ENCODE peak calls at places on chromosomes 3 and 15, in seven cellular contexts. E is HCT116, F is hepatocyte, Q is GM23248, O is PC-3, W is GM23338, B is MM.1S. K is an unnamed sample.

GRCh38 chr3:42518800-42519567 is 16.5 kb downstream of the VIPR1 start:
- DNase-seq in E (no peak), F (no peak), Q (no peak), O (no peak), W (peak), B (no peak), K (peak)

GRCh38 chr15:42071717-42072116 is 22.6 kb downstream of the PLA2G4D start:
- DNase-seq in E (no peak), F (no peak), Q (no peak), O (no peak), W (no peak), B (no peak), K (no peak)

GRCh38 chr15:76195506-76196285 is 115.6 kb downstream of the ETFA start:
- DNase-seq in E (no peak), F (no peak), Q (no peak), O (no peak), W (no peak), B (no peak), K (no peak)

GRCh38 chr3:163919154-163919553 is 1159.1 kb downstream of the SI start:
- DNase-seq in E (no peak), F (no peak), Q (no peak), O (no peak), W (no peak), B (no peak), K (no peak)

GRCh38 chr3:176428552-176428951 is 768.7 kb downstream of the TBL1XR1 start:
- DNase-seq in E (no peak), F (no peak), Q (no peak), O (no peak), W (peak), B (no peak), K (peak)

GRCh38 chr3:34859741-34860140 is 779.6 kb upstream of the ARPP21 start:
- DNase-seq in E (no peak), F (no peak), Q (no peak), O (no peak), W (no peak), B (no peak), K (no peak)

GRCh38 chr15:64897345-64897985 is 14.2 kb upstream of the ANKDD1A start:
- DNase-seq in E (no peak), F (peak), Q (peak), O (peak), W (no peak), B (no peak), K (no peak)

GRCh38 chr3:52477076-52477895 is 17.9 kb upstream of the STAB1 start:
- DNase-seq in E (no peak), F (no peak), Q (no peak), O (no peak), W (no peak), B (no peak), K (no peak)

GRCh38 chr3:189727898-189728297 is 96.7 kb downstream of the TP63 start:
- DNase-seq in E (no peak), F (no peak), Q (peak), O (peak), W (no peak), B (no peak), K (no peak)

GRCh38 chr15:36642311-36642710 is 62.9 kb downstream of the CDIN1 start:
- DNase-seq in E (no peak), F (no peak), Q (no peak), O (no peak), W (no peak), B (no peak), K (no peak)

GRCh38 chr3:112017081-112017480 is 17.5 kb upstream of the TMPRSS7 start:
- DNase-seq in E (no peak), F (no peak), Q (peak), O (no peak), W (no peak), B (no peak), K (no peak)

GRCh38 chr3:24608701-24609387 is 114.2 kb upstream of the THRB start:
- DNase-seq in E (no peak), F (no peak), Q (peak), O (no peak), W (no peak), B (no peak), K (no peak)

GRCh38 chr3:78846688-78847087 is 921.1 kb downstream of the ROBO1 start:
- DNase-seq in E (no peak), F (peak), Q (peak), O (peak), W (no peak), B (no peak), K (no peak)

GRCh38 chr3:190361791-190362190 is 26.2 kb upstream of the CLDN16 start:
- DNase-seq in E (no peak), F (no peak), Q (no peak), O (no peak), W (no peak), B (no peak), K (no peak)

GRCh38 chr3:71560665-71561064 is 22.9 kb downstream of the FOXP1 start:
- DNase-seq in E (no peak), F (no peak), Q (no peak), O (peak), W (no peak), B (no peak), K (no peak)

GRCh38 chr3:55488398-55489055 is 1.4 kb upstream of the WNT5A start:
- DNase-seq in E (no peak), F (peak), Q (peak), O (peak), W (peak), B (peak), K (peak)
- TF ChIP-seq EZH2 in E (no peak), F (no peak), Q (no peak), O (no peak), W (peak), B (no peak), K (no peak)

DNA sequence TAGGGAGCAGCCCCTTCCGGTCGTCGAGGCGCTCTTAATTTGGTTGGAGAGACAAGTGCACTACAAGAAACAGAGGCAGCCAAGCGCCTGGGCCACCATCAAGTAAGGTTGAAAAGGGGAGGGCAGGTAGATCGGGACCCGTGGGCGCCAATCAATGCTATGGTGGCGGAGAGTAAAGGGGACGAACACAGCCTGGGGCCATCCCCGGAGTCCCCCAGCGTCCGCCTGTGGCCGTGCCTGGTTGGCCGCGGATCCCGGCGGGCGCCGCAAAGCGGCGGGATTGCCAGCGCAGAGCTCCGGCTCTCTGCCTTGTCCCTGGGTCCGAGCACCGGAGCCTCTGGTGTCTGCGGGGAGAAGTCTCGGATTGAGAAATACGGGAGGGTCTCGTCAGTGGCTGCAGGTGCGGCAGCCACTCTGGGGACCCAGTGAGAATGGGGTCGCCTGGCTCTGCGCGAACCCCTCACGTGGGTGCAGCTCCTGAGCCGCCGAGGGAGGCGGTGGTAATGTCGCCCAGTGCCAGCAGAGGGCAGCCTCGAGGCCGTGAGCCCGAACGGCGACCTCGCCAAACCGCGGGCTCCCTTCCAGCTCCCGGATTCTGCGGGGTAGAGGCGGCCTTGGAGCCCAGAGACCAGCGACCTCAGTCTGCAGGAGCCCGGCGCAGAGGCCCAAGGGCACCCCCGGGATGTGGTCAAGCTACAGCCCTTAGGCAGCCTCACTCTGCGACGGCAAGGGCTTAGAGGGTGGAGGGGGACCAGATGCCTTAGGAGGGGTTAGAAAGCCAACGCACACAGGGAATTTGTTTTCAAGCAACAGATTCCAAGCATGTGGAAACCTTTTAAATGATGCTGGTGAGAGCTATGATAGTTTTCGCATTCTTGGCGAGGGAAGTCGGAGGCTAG is 10.8 kb downstream of the FOXL2 start:
- DNase-seq in E (peak), F (peak), Q (peak), O (peak), W (peak), B (peak), K (peak)
- TF ChIP-seq EZH2phosphoT487 in E (no peak), F (peak), Q (no peak), O (no peak), W (no peak), B (no peak), K (peak)

GRCh38 chr3:119643094-119643493 is 17.3 kb downstream of the POPDC2 start:
- DNase-seq in E (no peak), F (no peak), Q (peak), O (peak), W (no peak), B (peak), K (peak)

GRCh38 chr3:119644481-119644880 is 15.9 kb downstream of the POPDC2 start:
- DNase-seq in E (no peak), F (no peak), Q (no peak), O (no peak), W (no peak), B (no peak), K (no peak)

GRCh38 chr3:119641416-119641815 is 19.0 kb downstream of the POPDC2 start:
- DNase-seq in E (no peak), F (no peak), Q (no peak), O (no peak), W (no peak), B (no peak), K (no peak)

GRCh38 chr3:119645813-119646212 is 14.6 kb downstream of the POPDC2 start:
- DNase-seq in E (no peak), F (no peak), Q (no peak), O (no peak), W (no peak), B (no peak), K (no peak)

GRCh38 chr3:119643528-119643927 is 16.9 kb downstream of the POPDC2 start:
- DNase-seq in E (peak), F (no peak), Q (peak), O (peak), W (no peak), B (no peak), K (no peak)
- H3K4me2 ChIP-seq in E (peak), F (no peak), Q (peak), O (peak), W (no peak), B (no peak), K (no peak)

DNA sequence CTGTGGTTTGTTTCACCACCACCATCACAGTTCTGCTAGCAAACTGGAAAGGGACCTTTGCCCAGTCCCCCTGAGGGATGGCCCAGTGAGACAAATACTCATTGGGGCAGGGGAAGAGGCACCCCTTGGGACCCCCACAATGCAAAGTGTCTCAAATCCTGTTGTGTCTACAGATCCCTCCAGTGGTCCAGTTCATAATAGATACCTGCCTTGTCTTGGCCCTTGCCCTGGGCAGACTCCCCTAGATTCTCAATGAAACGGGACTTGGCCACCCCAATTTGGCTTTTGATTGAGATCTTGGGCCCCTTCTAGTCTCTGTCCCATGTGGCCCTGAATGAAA is 43.8 kb upstream of the RAB6B start:
- DNase-seq in E (no peak), F (no peak), Q (no peak), O (no peak), W (no peak), B (no peak), K (no peak)
- TF ChIP-seq EZH2 in E (no peak), F (no peak), Q (no peak), O (no peak), W (no peak), B (no peak), K (no peak)

DNA sequence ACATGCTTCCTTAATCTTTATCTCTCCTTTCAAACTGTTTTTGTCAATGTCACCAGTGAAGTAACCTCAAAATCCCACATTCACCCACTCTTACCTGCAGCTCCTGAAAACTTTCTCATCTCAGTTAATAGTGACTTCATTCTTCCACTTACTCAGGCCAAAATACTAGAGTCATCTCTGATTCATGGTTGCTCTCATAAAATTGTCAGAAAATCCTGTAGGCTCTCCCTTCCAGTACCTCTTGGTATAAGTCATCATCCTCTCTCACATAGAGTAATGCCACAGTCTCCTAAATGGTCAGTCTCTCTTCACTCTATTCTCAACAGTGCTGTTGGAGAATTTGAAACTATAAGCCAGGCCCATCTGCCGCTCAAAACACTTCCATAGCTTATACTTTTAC is 34.9 kb upstream of the POU1F1 start:
- DNase-seq in E (no peak), F (no peak), Q (peak), O (peak), W (no peak), B (no peak), K (no peak)
- TF ChIP-seq EZH2phosphoT487 in E (no peak), F (no peak), Q (no peak), O (no peak), W (no peak), B (no peak), K (no peak)

DNA sequence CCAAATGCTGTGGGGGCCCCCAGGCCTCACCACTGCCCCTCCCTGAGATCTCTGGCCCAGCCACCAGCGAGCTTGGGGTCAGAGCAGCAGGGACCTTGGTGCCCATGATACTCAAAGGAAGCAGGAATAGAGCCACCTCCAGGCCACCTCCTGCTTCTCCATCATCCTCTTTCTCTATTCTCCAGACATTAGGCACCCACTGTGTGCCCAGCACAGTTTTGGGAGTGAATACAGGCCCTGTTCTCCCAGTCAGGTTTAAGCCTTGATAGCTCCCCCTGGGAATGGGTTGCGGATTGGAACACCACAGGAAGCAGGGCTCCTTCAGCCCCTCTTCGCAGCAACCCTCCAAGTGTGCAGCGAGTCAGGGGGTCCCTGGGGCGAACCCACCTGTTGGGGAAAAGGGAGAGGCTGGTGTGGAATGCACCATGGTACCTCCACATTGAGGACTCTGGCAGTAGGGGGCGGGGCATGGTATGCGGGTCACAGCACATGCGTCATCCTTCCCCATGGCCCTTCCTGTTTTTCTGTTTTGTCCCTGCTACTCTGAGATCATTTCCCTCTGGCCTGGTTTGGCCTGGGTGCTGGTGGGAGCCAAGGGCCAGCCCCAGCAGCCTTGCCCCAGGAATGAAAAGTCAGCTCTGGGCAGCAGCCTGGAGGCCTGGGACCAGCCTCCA is 14.2 kb upstream of the SEMA3B start:
- DNase-seq in E (no peak), F (no peak), Q (peak), O (no peak), W (peak), B (no peak), K (no peak)
- H3K4me2 ChIP-seq in E (no peak), F (no peak), Q (no peak), O (no peak), W (no peak), B (no peak), K (no peak)

DNA sequence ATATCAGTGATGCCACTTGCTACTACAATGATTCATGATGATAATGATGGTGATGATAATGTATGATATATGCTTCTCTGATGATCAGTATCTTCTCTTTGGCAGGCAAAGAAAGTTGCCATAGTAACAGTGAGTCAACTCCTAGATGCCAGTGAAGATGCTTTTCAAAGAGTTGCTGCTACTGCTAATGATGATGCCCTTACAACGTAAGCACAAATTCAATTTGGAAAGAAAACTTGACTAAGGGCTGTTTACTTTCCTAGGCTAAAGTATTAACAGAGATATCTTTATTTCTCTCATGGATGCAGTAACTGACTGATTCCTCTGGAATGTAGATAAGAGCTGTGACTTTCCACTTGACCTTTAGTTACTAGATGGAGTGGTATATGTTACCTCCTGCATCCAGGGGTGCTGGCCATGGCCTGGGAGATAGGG is 27.8 kb downstream of the ADGRG7 start:
- DNase-seq in E (no peak), F (peak), Q (peak), O (no peak), W (no peak), B (no peak), K (no peak)
- TF ChIP-seq EZH2 in E (no peak), F (no peak), Q (no peak), O (no peak), W (no peak), B (no peak), K (no peak)

DNA sequence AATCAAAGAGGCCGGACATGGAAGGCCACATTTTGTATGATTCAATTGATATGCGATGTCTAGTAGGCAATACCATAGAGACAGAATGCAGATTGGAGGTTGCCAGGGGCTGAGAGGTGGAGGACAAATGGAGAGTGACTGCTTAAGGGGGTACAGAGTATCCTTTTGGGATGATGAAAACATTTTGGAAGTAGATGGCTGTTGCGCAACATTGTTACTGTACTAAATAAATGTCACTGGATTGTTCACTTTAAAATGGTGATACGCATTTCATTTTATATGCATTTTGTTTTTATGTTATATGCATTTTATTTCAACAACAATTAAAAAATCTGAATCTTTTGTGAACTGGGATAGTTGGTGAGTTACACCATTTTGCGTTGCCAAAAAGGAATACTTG is 99.7 kb upstream of the AGBL1 start:
- DNase-seq in E (no peak), F (no peak), Q (no peak), O (no peak), W (no peak), B (no peak), K (no peak)
- TF ChIP-seq EZH2phosphoT487 in E (no peak), F (no peak), Q (no peak), O (no peak), W (no peak), B (no peak), K (no peak)

GRCh38 chr15:60520825-60521368 is 42.0 kb upstream of the ICE2 start:
- DNase-seq in E (peak), F (peak), Q (peak), O (peak), W (peak), B (peak), K (peak)

GRCh38 chr15:60525640-60526039 is 46.7 kb upstream of the ICE2 start:
- DNase-seq in E (no peak), F (no peak), Q (no peak), O (no peak), W (no peak), B (no peak), K (no peak)

GRCh38 chr15:60520041-60520824 is 41.3 kb upstream of the ICE2 start:
- DNase-seq in E (peak), F (no peak), Q (peak), O (peak), W (peak), B (no peak), K (no peak)

GRCh38 chr15:60526127-60526616 is 47.2 kb upstream of the ICE2 start:
- DNase-seq in E (no peak), F (no peak), Q (no peak), O (peak), W (no peak), B (no peak), K (no peak)

GRCh38 chr15:60523056-60523455 is 44.1 kb upstream of the ICE2 start:
- DNase-seq in E (no peak), F (no peak), Q (peak), O (peak), W (no peak), B (no peak), K (no peak)
- H3K4me2 ChIP-seq in E (no peak), F (no peak), Q (peak), O (no peak), W (no peak), B (no peak), K (no peak)